ENCODE peak calls at places on chromosomes 11 and 22, in four cellular contexts. W is HepG2, R is GM12878, N is K562. E is an unnamed sample.

GRCh38 chr11:123390146-123390545 is 39.9 kb upstream of the GRAMD1B start:
- DNase-seq in R (no peak), W (no peak), N (no peak), E (no peak)

GRCh38 chr11:128871165-128871564 is 4.1 kb upstream of the KCNJ1 start:
- DNase-seq in N (no peak), R (no peak), W (no peak), E (no peak)

GRCh38 chr22:42134033-42135020 is 3.7 kb upstream of the CYP2D6 start:
- DNase-seq in R (no peak), N (no peak), W (no peak), E (no peak)

GRCh38 chr11:47768090-47768620 is 1.0 kb upstream of the FNBP4 start:
- DNase-seq in W (no peak), R (no peak), N (peak; percentile 40), E (peak; percentile 82)

GRCh38 chr11:88779551-88779950 is 286.2 kb downstream of the GRM5 start:
- DNase-seq in N (no peak), W (peak; percentile 0), R (no peak), E (peak; percentile 16)

GRCh38 chr11:125591659-125592304 is 870 bp upstream of the STT3A start:
- DNase-seq in N (peak; percentile 47), R (no peak), W (peak; percentile 10), E (peak; percentile 10)

GRCh38 chr22:24758164-24758799 is 16.2 kb downstream of the PIWIL3 start:
- DNase-seq in R (no peak), N (peak; percentile 76), W (peak; percentile 34), E (peak; percentile 40)

GRCh38 chr11:13959001-13959400 is 3.5 kb upstream of the SPON1 start:
- DNase-seq in N (no peak), W (no peak), R (no peak), E (no peak)

GRCh38 chr22:50306753-50307749 is at the start of gene PLXNB2:
- DNase-seq in W (peak; percentile 68), R (no peak), N (peak; percentile 85), E (peak; percentile 40)

GRCh38 chr22:21762712-21763581 is 27.4 kb upstream of the YPEL1 start:
- DNase-seq in R (no peak), W (no peak), N (no peak), E (no peak)

GRCh38 chr22:35629406-35630234 is 12.5 kb upstream of the MB start:
- DNase-seq in W (no peak), N (peak; percentile 56), R (peak; percentile 61), E (peak; percentile 93)

GRCh38 chr22:20657963-20658362 is 116.0 kb upstream of the SERPIND1 start:
- DNase-seq in R (no peak), W (no peak), N (no peak), E (no peak)

GRCh38 chr11:71463331-71464211 is 10.6 kb downstream of the NADSYN1 start:
- DNase-seq in W (no peak), N (no peak), R (no peak), E (no peak)

GRCh38 chr11:19777032-19777341 is 64.3 kb downstream of the NAV2 start:
- DNase-seq in R (no peak), N (no peak), W (no peak), E (peak; percentile 7)

GRCh38 chr11:86341382-86341781 is 33.3 kb upstream of the CCDC81 start:
- DNase-seq in R (no peak), W (no peak), N (no peak), E (no peak)

GRCh38 chr11:92046103-92046502 is 178.5 kb upstream of the FAT3 start:
- DNase-seq in R (no peak), N (no peak), W (no peak), E (no peak)

GRCh38 chr22:43642319-43642718 is 169.8 kb downstream of the EFCAB6 start:
- DNase-seq in N (no peak), R (no peak), W (no peak), E (no peak)

GRCh38 chr11:12457030-12457600 is 79.7 kb downstream of the PARVA start:
- DNase-seq in R (no peak), N (no peak), W (no peak), E (no peak)

GRCh38 chr11:14309425-14310192 is 49.4 kb downstream of the RRAS2 start:
- DNase-seq in R (no peak), N (no peak), W (no peak), E (no peak)

GRCh38 chr22:40635940-40636379 is 559 bp downstream of the MRTFA start:
- DNase-seq in N (no peak), W (no peak), R (no peak), E (no peak)

GRCh38 chr22:47328550-47329243 is 566.2 kb downstream of the TBC1D22A start:
- DNase-seq in W (peak; percentile 5), N (peak; percentile 40), R (no peak), E (peak; percentile 67)

GRCh38 chr22:22196833-22197477 is 47.6 kb upstream of the VPREB1 start:
- DNase-seq in N (no peak), W (no peak), R (no peak), E (no peak)

GRCh38 chr11:35964846-35965245 is 21.0 kb downstream of the LDLRAD3 start:
- DNase-seq in W (no peak), R (no peak), N (no peak), E (no peak)

GRCh38 chr22:44532466-44533025 is 34.5 kb upstream of the RTL6 start:
- DNase-seq in N (no peak), R (no peak), W (no peak), E (no peak)

GRCh38 chr11:3944198-3944597 is 88.7 kb downstream of the STIM1 start:
- DNase-seq in W (no peak), N (no peak), R (no peak), E (no peak)

GRCh38 chr11:75969626-75970308 is 154.8 kb downstream of the UVRAG start:
- DNase-seq in R (no peak), W (no peak), N (no peak), E (no peak)

GRCh38 chr11:76025068-76025467 is 181.2 kb downstream of the WNT11 start:
- DNase-seq in R (no peak), W (no peak), N (no peak), E (no peak)

GRCh38 chr11:61429346-61429690 is 457 bp downstream of the CPSF7 start:
- DNase-seq in W (peak; percentile 66), N (peak; percentile 84), R (no peak), E (peak; percentile 76)

GRCh38 chr22:49768077-49768476 is 59.6 kb downstream of the BRD1 start:
- DNase-seq in W (no peak), N (no peak), R (no peak), E (no peak)

GRCh38 chr11:117076941-117077659 is 21.1 kb downstream of the SIK3 start:
- DNase-seq in R (peak; percentile 57), W (peak; percentile 96), N (no peak), E (no peak)

GRCh38 chr11:43614214-43614613 is 66.3 kb upstream of the HSD17B12 start:
- DNase-seq in N (no peak), R (no peak), W (no peak), E (no peak)

GRCh38 chr11:65429724-65430405 is 7.3 kb downstream of the NEAT1 start:
- DNase-seq in N (peak; percentile 65), R (no peak), W (no peak), E (peak; percentile 85)

GRCh38 chr11:65430406-65431217 is 8.0 kb downstream of the NEAT1 start:
- DNase-seq in N (peak; percentile 44), W (no peak), R (no peak), E (no peak)

GRCh38 chr11:65432133-65432650 is 9.6 kb downstream of the NEAT1 start:
- DNase-seq in W (no peak), N (no peak), R (no peak), E (no peak)

GRCh38 chr11:65432686-65433582 is 10.3 kb downstream of the NEAT1 start:
- DNase-seq in W (no peak), R (no peak), N (peak; percentile 62), E (no peak)

GRCh38 chr11:65431452-65432132 is 9.0 kb downstream of the NEAT1 start:
- DNase-seq in N (no peak), R (no peak), W (no peak), E (peak; percentile 36)
- TF ChIP-seq POLR2A in N (peak; percentile 47), R (no peak), W (no peak), E (no peak)

DNA sequence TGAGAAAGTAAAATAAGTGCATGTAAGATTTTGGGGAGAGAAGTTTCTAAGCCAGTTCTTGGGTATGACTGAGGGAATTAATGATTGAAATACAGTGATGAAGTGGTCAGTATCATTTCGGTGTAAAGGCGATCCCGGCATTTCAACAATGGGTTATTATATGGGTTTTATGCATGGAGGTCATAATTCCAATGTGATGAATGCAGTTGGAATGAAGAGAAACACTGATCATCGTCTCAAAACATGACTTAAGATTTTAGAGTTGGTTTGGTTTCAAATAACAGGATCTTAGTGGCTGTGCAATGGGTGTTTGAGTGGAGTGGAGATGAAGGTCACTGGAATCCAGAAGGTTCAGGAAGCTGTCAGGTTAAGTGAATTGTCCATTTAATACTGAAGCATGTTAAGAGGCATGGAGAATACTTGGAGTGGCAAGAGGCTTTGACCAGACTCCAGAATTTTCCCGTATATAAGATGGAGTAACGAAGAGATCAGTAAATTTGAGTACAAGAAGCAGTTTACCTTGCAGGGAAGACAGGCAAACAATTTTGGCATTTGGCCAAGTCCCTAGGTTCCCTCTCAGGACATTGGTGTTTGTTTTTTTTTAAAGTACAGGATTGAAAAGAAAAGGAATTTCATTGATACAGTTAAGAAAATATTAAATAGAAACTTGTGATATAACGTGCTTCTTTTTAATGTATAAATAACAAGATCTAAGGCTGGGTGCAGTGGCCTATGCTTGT is 96.4 kb upstream of the BIRC3 start:
- DNase-seq in N (no peak), R (no peak), W (no peak), E (no peak)
- TF ChIP-seq USF2 in N (no peak), R (no peak), W (no peak), E (no peak)

GRCh38 chr11:2209370-2209801 is 37.8 kb upstream of the TH start:
- DNase-seq in N (no peak), W (no peak), R (no peak), E (no peak)

GRCh38 chr11:2206291-2206690 is 34.7 kb upstream of the TH start:
- DNase-seq in N (no peak), W (no peak), R (no peak), E (no peak)

GRCh38 chr11:2207212-2207611 is 35.6 kb upstream of the TH start:
- DNase-seq in W (no peak), N (no peak), R (no peak), E (no peak)

GRCh38 chr11:2208691-2209369 is 37.2 kb upstream of the TH start:
- DNase-seq in N (no peak), W (peak; percentile 12), R (no peak), E (peak; percentile 38)

GRCh38 chr11:2207773-2208621 is 36.4 kb upstream of the TH start:
- DNase-seq in R (no peak), N (no peak), W (no peak), E (no peak)
- TF ChIP-seq CHD4 in R (no peak), N (no peak), W (no peak), E (no peak)

DNA sequence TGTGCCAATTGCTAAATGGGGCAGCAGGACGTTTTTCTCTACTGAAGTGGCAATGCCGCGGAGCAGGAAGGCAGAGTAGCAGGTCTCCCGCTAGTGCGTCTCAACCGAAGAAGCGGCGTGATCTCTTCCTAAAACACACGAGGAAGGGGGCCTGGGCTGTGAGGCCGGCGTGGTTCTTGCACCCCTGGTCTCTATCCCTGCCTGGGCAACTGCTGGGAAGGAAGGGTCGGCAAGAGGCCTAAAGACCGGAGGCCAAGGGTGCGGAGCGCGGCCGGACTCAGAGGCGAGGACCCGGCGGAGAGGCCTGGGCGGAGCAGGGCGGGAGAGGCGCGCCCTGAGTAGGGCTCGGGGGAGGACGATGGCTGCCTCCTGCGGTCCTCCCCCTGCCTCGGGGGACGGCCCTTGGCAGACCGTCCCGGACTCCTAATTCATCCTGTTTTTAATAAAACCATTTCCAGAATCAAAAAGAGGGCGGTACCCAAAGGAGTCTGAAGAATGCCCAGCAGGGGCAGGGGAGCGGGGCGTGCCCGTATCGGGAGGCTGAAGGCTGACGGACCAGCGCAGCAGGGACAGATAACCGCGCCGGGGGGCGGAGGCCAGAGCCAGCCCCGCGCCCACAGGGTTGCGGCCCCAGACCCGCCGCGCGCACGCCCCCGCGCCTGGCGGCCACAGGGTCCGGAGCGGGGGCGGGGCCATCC is 559 bp upstream of the APLP2 start:
- DNase-seq in N (no peak), W (no peak), R (no peak), E (peak; percentile 47)
- TF ChIP-seq POLR2A in N (no peak), W (no peak), R (no peak), E (no peak)

E was measured in A549.